ENCODE peak calls at places on chromosomes 16 and 17, in nine cellular contexts. U is HEK293T; G is HS-5; A is left ventricle myocardium inferior; H is HFF-Myc; Z is MG63; T is stimulated activated CD8-positive, alpha-beta memory T cell treated with anti-CD3 and anti-CD28 coated beads, Interleukin-7, amount 100 ng/mL, for 1 hour; Y is NCI-H345; Q is nucleus accumbens. O is an unnamed sample.

GRCh38 chr17:69654981-69655581 is 240.6 kb downstream of the MAP2K6 start:
- DNase-seq in U (peak), G (peak), A (no peak), H (peak), Z (peak), T (no peak), Y (no peak), Q (no peak), O (no peak)

GRCh38 chr16:16861546-16861945 is 482.6 kb downstream of the NPIPA7 start:
- DNase-seq in U (peak), G (no peak), A (no peak), H (peak), Z (peak), T (peak), Y (peak), Q (peak), O (no peak)

GRCh38 chr17:63492940-63493339 is 16.1 kb downstream of the ACE start:
- DNase-seq in U (no peak), G (no peak), A (no peak), H (no peak), Z (no peak), T (no peak), Y (no peak), Q (no peak), O (no peak)

GRCh38 chr16:30004424-30004776 is 6.4 kb downstream of the DOC2A start:
- DNase-seq in U (no peak), G (no peak), A (no peak), H (no peak), Z (no peak), T (no peak), Y (peak), Q (no peak), O (no peak)

GRCh38 chr16:70428178-70428998 is 10.5 kb downstream of the ST3GAL2 start:
- DNase-seq in U (peak), G (peak), A (peak), H (peak), Z (peak), T (no peak), Y (no peak), Q (peak), O (no peak)

GRCh38 chr16:87331241-87331801 is 14.1 kb upstream of the C16orf95 start:
- DNase-seq in U (no peak), G (no peak), A (no peak), H (no peak), Z (no peak), T (no peak), Y (no peak), Q (no peak), O (no peak)

GRCh38 chr17:77285594-77286390 is 145.0 kb downstream of the SEC14L1 start:
- DNase-seq in U (no peak), G (peak), A (peak), H (no peak), Z (peak), T (no peak), Y (no peak), Q (no peak), O (peak)

GRCh38 chr17:54967621-54968258 is 714 bp downstream of the COX11 start:
- DNase-seq in U (peak), G (no peak), A (no peak), H (no peak), Z (peak), T (no peak), Y (peak), Q (no peak), O (no peak)

GRCh38 chr16:88453621-88454314 is 688 bp downstream of the ZFPM1 start:
- DNase-seq in U (no peak), G (no peak), A (no peak), H (no peak), Z (peak), T (no peak), Y (no peak), Q (no peak), O (no peak)

O was measured in keratinocyte.